ENCODE peak calls at places on chromosomes 4 and X, in five cellular contexts. J is HFF-Myc, U is cardiac muscle cell, N is mammary epithelial cell, K is fibroblast of lung. S is an unnamed sample.

GRCh38 chrX:19440713-19441112 is 74.6 kb downstream of the MAP3K15 start:
- DNase-seq in J (peak; percentile 3), U (no peak), N (peak; percentile 49), K (peak; percentile 47), S (peak; percentile 68)

GRCh38 chrX:136028383-136028984 is 43.2 kb downstream of the SLC9A6 start:
- DNase-seq in J (no peak), U (peak; percentile 39), N (peak; percentile 53), K (peak; percentile 53), S (peak; percentile 79)

GRCh38 chr4:82360298-82361177 is 13.3 kb downstream of the HNRNPD start:
- DNase-seq in J (no peak), U (peak; percentile 57), N (peak; percentile 20), K (no peak), S (peak; percentile 51)

GRCh38 chrX:102746134-102746584 is 25.6 kb downstream of the GPRASP3 start:
- DNase-seq in J (no peak), U (peak; percentile 42), N (no peak), K (peak; percentile 22), S (peak; percentile 22)

GRCh38 chr4:144579411-144580020 is 66.4 kb upstream of the HHIP start:
- DNase-seq in J (no peak), U (no peak), N (peak; percentile 60), K (peak; percentile 68), S (peak; percentile 83)

GRCh38 chr4:155666701-155667537 is at the start of gene GUCY1A1:
- DNase-seq in J (no peak), U (peak; percentile 76), N (peak; percentile 32), K (peak; percentile 23), S (peak; percentile 18)

GRCh38 chr4:55793479-55793878 is 26.1 kb upstream of the EXOC1L start:
- DNase-seq in J (no peak), U (no peak), N (no peak), K (no peak), S (no peak)

GRCh38 chr4:48403358-48403757 is 62.0 kb downstream of the SLAIN2 start:
- DNase-seq in J (no peak), U (no peak), N (no peak), K (no peak), S (no peak)

GRCh38 chrX:30887721-30888120 is 1.3 kb downstream of the TAB3 start:
- DNase-seq in J (no peak), U (no peak), N (no peak), K (no peak), S (no peak)

GRCh38 chr4:91113130-91113706 is 986.0 kb downstream of the CCSER1 start:
- DNase-seq in J (no peak), U (peak; percentile 42), N (peak; percentile 5), K (peak; percentile 20), S (peak; percentile 45)

GRCh38 chr4:8643441-8643840 is 50.9 kb downstream of the CPZ start:
- DNase-seq in J (no peak), U (no peak), N (no peak), K (no peak), S (no peak)

GRCh38 chr4:88528861-88529260 is 5.3 kb upstream of the PYURF start:
- DNase-seq in J (no peak), U (no peak), N (no peak), K (no peak), S (peak; percentile 24)
- TF ChIP-seq CTCF in J (no peak), U (no peak), N (no peak), K (no peak), S (peak; percentile 6)

DNA sequence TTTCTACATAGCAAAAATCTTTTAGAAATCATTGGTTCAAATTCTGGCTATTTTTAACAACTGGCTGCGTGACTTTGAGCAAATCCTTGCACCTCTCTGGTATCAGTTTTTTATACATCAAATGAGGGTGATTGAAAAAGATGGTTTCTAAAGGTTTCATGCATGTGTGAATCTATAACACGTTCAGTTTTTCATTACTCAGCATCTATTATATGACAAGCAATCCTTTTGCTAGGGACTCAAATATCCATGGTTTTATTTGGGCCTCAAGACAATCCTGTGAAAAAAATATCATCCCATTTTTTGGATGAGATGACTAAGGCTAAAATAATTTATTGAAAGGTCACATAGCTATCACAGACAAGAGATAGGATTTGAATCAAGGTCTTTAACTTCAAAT is 884 bp downstream of the HEPH start:
- DNase-seq in J (no peak), U (no peak), N (no peak), K (no peak), S (no peak)
- H3K4me3 ChIP-seq in J (peak overlapping the region; percentile 36), U (peak overlapping the region; percentile 57), N (no peak overlapping the region), K (peak overlapping the region; percentile 63), S (no peak overlapping the region)

GRCh38 chr4:86879641-86880040 is 12.6 kb downstream of the C4orf36 start:
- DNase-seq in J (no peak), U (no peak), N (no peak), K (no peak), S (no peak)

GRCh38 chr4:86876894-86877685 is 15.1 kb downstream of the C4orf36 start:
- DNase-seq in J (no peak), U (no peak), N (no peak), K (no peak), S (no peak)

DNA sequence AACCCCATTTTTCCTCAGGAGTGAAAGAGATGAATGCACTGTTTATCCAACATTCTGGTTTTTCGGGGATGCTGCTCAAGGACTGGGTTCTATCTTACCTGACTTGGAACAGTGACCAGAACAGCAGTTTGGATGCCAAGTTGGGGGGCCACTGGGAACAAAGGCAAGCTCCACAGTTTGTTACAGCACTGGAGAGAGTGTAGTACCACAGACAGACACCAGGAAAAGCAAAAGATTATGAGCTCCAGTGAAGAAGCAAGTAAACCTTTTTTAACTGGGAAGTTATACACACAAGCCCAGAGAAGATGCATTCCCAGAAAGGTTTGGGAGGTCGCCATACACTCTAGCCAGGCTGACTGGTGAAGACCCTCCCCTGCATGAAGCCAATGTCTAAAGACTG is 13.6 kb downstream of the C4orf36 start:
- DNase-seq in J (no peak), U (no peak), N (no peak), K (no peak), S (no peak)
- TF ChIP-seq CTCF in J (no peak), U (no peak), N (no peak), K (no peak), S (no peak)

GRCh38 chrX:39688576-39689373 is 409.0 kb downstream of the BCOR start:
- DNase-seq in J (no peak), U (peak; percentile 93), N (peak; percentile 35), K (peak; percentile 51), S (no peak)
- H3K4me3 ChIP-seq in J (peak overlapping the region; percentile 34), U (peak overlapping the region; percentile 56), N (peak overlapping the region; percentile 23), K (no peak overlapping the region), S (peak overlapping the region; percentile 36)

DNA sequence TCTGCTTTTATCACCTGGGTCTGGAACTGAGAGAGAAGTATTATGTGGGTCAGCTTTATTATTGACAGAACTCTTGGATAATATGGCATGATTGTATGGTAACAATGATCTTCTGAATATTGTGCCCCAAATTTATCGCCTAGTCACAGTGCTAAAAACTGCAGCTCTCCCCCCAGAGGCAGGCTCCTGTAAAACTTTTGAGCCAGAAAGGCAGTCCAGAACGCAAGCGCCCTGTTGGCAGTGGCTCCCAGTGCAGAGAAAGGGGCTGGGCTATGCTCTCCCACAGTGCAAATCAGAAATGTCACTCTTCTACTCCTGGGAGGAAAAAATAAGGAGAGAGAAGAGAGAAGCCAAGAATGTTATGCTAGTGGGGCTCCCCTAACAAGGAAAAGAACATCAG is 50.5 kb downstream of the HELT start:
- DNase-seq in J (no peak), U (no peak), N (no peak), K (no peak), S (no peak)
- TF ChIP-seq CTCF in J (no peak), U (no peak), N (no peak), K (no peak), S (no peak)

GRCh38 chr4:139596680-139597279 is 40.8 kb upstream of the SETD7 start:
- DNase-seq in J (no peak), U (no peak), N (no peak), K (no peak), S (no peak)

GRCh38 chr4:139599076-139599475 is 43.1 kb upstream of the SETD7 start:
- DNase-seq in J (no peak), U (no peak), N (no peak), K (no peak), S (no peak)

GRCh38 chr4:139600662-139601061 is 44.6 kb upstream of the SETD7 start:
- DNase-seq in J (no peak), U (no peak), N (no peak), K (no peak), S (no peak)

GRCh38 chr4:139595989-139596679 is 40.1 kb upstream of the SETD7 start:
- DNase-seq in J (no peak), U (no peak), N (peak; percentile 46), K (peak; percentile 45), S (peak; percentile 43)

GRCh38 chr4:139599594-139600374 is 43.8 kb upstream of the SETD7 start:
- DNase-seq in J (no peak), U (no peak), N (peak; percentile 61), K (peak; percentile 80), S (peak; percentile 72)
- H3K4me3 ChIP-seq in J (no peak overlapping the region), U (no peak overlapping the region), N (no peak overlapping the region), K (no peak overlapping the region), S (no peak overlapping the region)